ENCODE peak calls at places on chromosomes 1 and 21, in four cellular contexts. One of them, this sample, is unnamed.
A peak's percentile ranks its signal among the peaks of the same experiment; 100 is the strongest.

GRCh38 chr21:38721983-38722382 is 83.7 kb upstream of the ETS2 start:
- DNase-seq in AG10803: peak; percentile 46
- DNase-seq in heart right ventricle: no peak
- DNase-seq in tibial artery: no peak
- DNase-seq in this sample: no peak

GRCh38 chr1:240170245-240170644 is 78.6 kb downstream of the FMN2 start:
- DNase-seq in AG10803: no peak
- DNase-seq in heart right ventricle: no peak
- DNase-seq in tibial artery: no peak
- DNase-seq in this sample: no peak

GRCh38 chr1:63949965-63950364 is 176.1 kb downstream of the ROR1 start:
- DNase-seq in AG10803: peak; percentile 34
- DNase-seq in heart right ventricle: no peak
- DNase-seq in tibial artery: peak; percentile 61
- DNase-seq in this sample: peak; percentile 65

GRCh38 chr1:169260478-169260877 is 107.1 kb downstream of the NME7 start:
- DNase-seq in AG10803: no peak
- DNase-seq in heart right ventricle: no peak
- DNase-seq in tibial artery: no peak
- DNase-seq in this sample: no peak

GRCh38 chr1:109782514-109782913 is 18.8 kb upstream of the EPS8L3 start:
- DNase-seq in AG10803: peak; percentile 91
- DNase-seq in heart right ventricle: peak; percentile 4
- DNase-seq in tibial artery: no peak
- DNase-seq in this sample: no peak

GRCh38 chr1:178552856-178553255 is 39.9 kb downstream of the TEX35 start:
- DNase-seq in AG10803: no peak
- DNase-seq in heart right ventricle: no peak
- DNase-seq in tibial artery: no peak
- DNase-seq in this sample: no peak

GRCh38 chr1:99173900-99174299 is 90.4 kb upstream of the PLPPR4 start:
- DNase-seq in AG10803: no peak
- DNase-seq in heart right ventricle: no peak
- DNase-seq in tibial artery: no peak
- DNase-seq in this sample: no peak

GRCh38 chr1:31102501-31102950 is 37.0 kb upstream of the PUM1 start:
- DNase-seq in AG10803: peak; percentile 65
- DNase-seq in heart right ventricle: no peak
- DNase-seq in tibial artery: peak; percentile 35
- DNase-seq in this sample: no peak

GRCh38 chr1:51044199-51044598 is 57.8 kb upstream of the C1orf185 start:
- DNase-seq in AG10803: peak; percentile 31
- DNase-seq in heart right ventricle: no peak
- DNase-seq in tibial artery: no peak
- DNase-seq in this sample: no peak

GRCh38 chr1:111085666-111086065 is 54.2 kb downstream of the DRAM2 start:
- DNase-seq in AG10803: no peak
- DNase-seq in heart right ventricle: no peak
- DNase-seq in tibial artery: no peak
- DNase-seq in this sample: no peak

GRCh38 chr21:16841917-16842316 is 670.9 kb upstream of the CXADR start:
- DNase-seq in AG10803: no peak
- DNase-seq in heart right ventricle: no peak
- DNase-seq in tibial artery: no peak
- DNase-seq in this sample: no peak

GRCh38 chr1:205521646-205522150 is 17.2 kb downstream of the CDK18 start:
- DNase-seq in AG10803: no peak
- DNase-seq in heart right ventricle: no peak
- DNase-seq in tibial artery: no peak
- DNase-seq in this sample: no peak

GRCh38 chr1:164588388-164589341 is 29.7 kb downstream of the PBX1 start:
- DNase-seq in AG10803: peak; percentile 78
- DNase-seq in heart right ventricle: peak; percentile 79
- DNase-seq in tibial artery: peak; percentile 77
- DNase-seq in this sample: no peak

GRCh38 chr21:43893536-43894205 is 28.6 kb downstream of the AGPAT3 start:
- DNase-seq in AG10803: no peak
- DNase-seq in heart right ventricle: no peak
- DNase-seq in tibial artery: no peak
- DNase-seq in this sample: peak; percentile 51

GRCh38 chr1:37151789-37152188 is 117.5 kb upstream of the GRIK3 start:
- DNase-seq in AG10803: no peak
- DNase-seq in heart right ventricle: no peak
- DNase-seq in tibial artery: no peak
- DNase-seq in this sample: no peak

GRCh38 chr1:212701910-212702309 is 2.3 kb upstream of the BATF3 start:
- DNase-seq in AG10803: no peak
- DNase-seq in heart right ventricle: no peak
- DNase-seq in tibial artery: no peak
- DNase-seq in this sample: no peak

GRCh38 chr1:84020151-84020550 is 21.2 kb upstream of the TTLL7 start:
- DNase-seq in AG10803: no peak
- DNase-seq in heart right ventricle: no peak
- DNase-seq in tibial artery: no peak
- DNase-seq in this sample: no peak

GRCh38 chr1:97603776-97604175 is 317.1 kb downstream of the DPYD start:
- DNase-seq in AG10803: peak; percentile 4
- DNase-seq in heart right ventricle: no peak
- DNase-seq in tibial artery: no peak
- DNase-seq in this sample: no peak

GRCh38 chr21:40351006-40351405 is 483.8 kb downstream of the PCP4 start:
- DNase-seq in AG10803: no peak
- DNase-seq in heart right ventricle: no peak
- DNase-seq in tibial artery: no peak
- DNase-seq in this sample: no peak

GRCh38 chr1:28370220-28371010 is 875 bp downstream of the PHACTR4 start:
- DNase-seq in AG10803: peak; percentile 41
- DNase-seq in heart right ventricle: peak; percentile 12
- DNase-seq in tibial artery: no peak
- DNase-seq in this sample: peak; percentile 29

GRCh38 chr21:15233611-15234010 is 168.8 kb upstream of the NRIP1 start:
- DNase-seq in AG10803: no peak
- DNase-seq in heart right ventricle: no peak
- DNase-seq in tibial artery: no peak
- DNase-seq in this sample: no peak

GRCh38 chr1:25566730-25567341 is 23.4 kb downstream of the LDLRAP1 start:
- DNase-seq in AG10803: peak; percentile 92
- DNase-seq in heart right ventricle: peak; percentile 68
- DNase-seq in tibial artery: peak; percentile 75
- DNase-seq in this sample: no peak
- TF ChIP-seq CTCF in AG10803: peak; percentile 30
- TF ChIP-seq CTCF in heart right ventricle: no peak
- TF ChIP-seq CTCF in tibial artery: no peak
- TF ChIP-seq CTCF in this sample: no peak

GRCh38 chr1:2628933-2629626 is 3.7 kb downstream of the MMEL1 start:
- DNase-seq in AG10803: no peak
- DNase-seq in heart right ventricle: no peak
- DNase-seq in tibial artery: no peak
- DNase-seq in this sample: no peak
- H3K4me3 ChIP-seq in AG10803: no peak overlapping the region
- H3K4me3 ChIP-seq in heart right ventricle: no peak overlapping the region
- H3K4me3 ChIP-seq in tibial artery: no peak overlapping the region
- H3K4me3 ChIP-seq in this sample: no peak overlapping the region

GRCh38 chr1:16230744-16231143 is 6.2 kb downstream of the CPLANE2 start:
- DNase-seq in AG10803: no peak
- DNase-seq in heart right ventricle: no peak
- DNase-seq in tibial artery: no peak
- DNase-seq in this sample: no peak
- TF ChIP-seq CTCF in AG10803: no peak
- TF ChIP-seq CTCF in heart right ventricle: no peak
- TF ChIP-seq CTCF in tibial artery: no peak
- TF ChIP-seq CTCF in this sample: no peak

GRCh38 chr1:47707887-47708535 is 270.2 kb downstream of the FOXD2 start:
- DNase-seq in AG10803: no peak
- DNase-seq in heart right ventricle: no peak
- DNase-seq in tibial artery: no peak
- DNase-seq in this sample: no peak

GRCh38 chr1:47710075-47711071 is 272.5 kb downstream of the FOXD2 start:
- DNase-seq in AG10803: peak; percentile 41
- DNase-seq in heart right ventricle: peak; percentile 83
- DNase-seq in tibial artery: peak; percentile 75
- DNase-seq in this sample: peak; percentile 69

GRCh38 chr1:47708658-47709301 is 270.9 kb downstream of the FOXD2 start:
- DNase-seq in AG10803: peak; percentile 16
- DNase-seq in heart right ventricle: no peak
- DNase-seq in tibial artery: no peak
- DNase-seq in this sample: no peak

GRCh38 chr1:47711211-47711847 is 273.5 kb downstream of the FOXD2 start:
- DNase-seq in AG10803: no peak
- DNase-seq in heart right ventricle: no peak
- DNase-seq in tibial artery: no peak
- DNase-seq in this sample: no peak

GRCh38 chr1:47709302-47710074 is 271.6 kb downstream of the FOXD2 start:
- DNase-seq in AG10803: no peak
- DNase-seq in heart right ventricle: peak; percentile 28
- DNase-seq in tibial artery: no peak
- DNase-seq in this sample: no peak
- H3K4me3 ChIP-seq in AG10803: peak overlapping the region; percentile 20
- H3K4me3 ChIP-seq in heart right ventricle: peak overlapping the region; percentile 49
- H3K4me3 ChIP-seq in tibial artery: peak overlapping the region; percentile 43
- H3K4me3 ChIP-seq in this sample: no peak overlapping the region

GRCh38 chr1:26538480-26539412 is 9.2 kb downstream of the RPS6KA1 start:
- DNase-seq in AG10803: peak; percentile 29
- DNase-seq in heart right ventricle: no peak
- DNase-seq in tibial artery: no peak
- DNase-seq in this sample: peak; percentile 54
- TF ChIP-seq CTCF in AG10803: peak; percentile 47
- TF ChIP-seq CTCF in heart right ventricle: no peak
- TF ChIP-seq CTCF in tibial artery: no peak
- TF ChIP-seq CTCF in this sample: peak; percentile 19

GRCh38 chr1:36151845-36152203 is 2.5 kb upstream of the TRAPPC3 start:
- DNase-seq in AG10803: no peak
- DNase-seq in heart right ventricle: peak; percentile 37
- DNase-seq in tibial artery: peak; percentile 41
- DNase-seq in this sample: no peak

GRCh38 chr1:36151133-36151844 is 2.0 kb upstream of the TRAPPC3 start:
- DNase-seq in AG10803: no peak
- DNase-seq in heart right ventricle: no peak
- DNase-seq in tibial artery: no peak
- DNase-seq in this sample: no peak

GRCh38 chr1:36149237-36149972 is at the start of gene TRAPPC3:
- DNase-seq in AG10803: peak; percentile 100
- DNase-seq in heart right ventricle: peak; percentile 100
- DNase-seq in tibial artery: peak; percentile 100
- DNase-seq in this sample: peak; percentile 100

GRCh38 chr1:36149973-36150295 is 648 bp upstream of the TRAPPC3 start:
- DNase-seq in AG10803: no peak
- DNase-seq in heart right ventricle: no peak
- DNase-seq in tibial artery: no peak
- DNase-seq in this sample: peak; percentile 32

DNA sequence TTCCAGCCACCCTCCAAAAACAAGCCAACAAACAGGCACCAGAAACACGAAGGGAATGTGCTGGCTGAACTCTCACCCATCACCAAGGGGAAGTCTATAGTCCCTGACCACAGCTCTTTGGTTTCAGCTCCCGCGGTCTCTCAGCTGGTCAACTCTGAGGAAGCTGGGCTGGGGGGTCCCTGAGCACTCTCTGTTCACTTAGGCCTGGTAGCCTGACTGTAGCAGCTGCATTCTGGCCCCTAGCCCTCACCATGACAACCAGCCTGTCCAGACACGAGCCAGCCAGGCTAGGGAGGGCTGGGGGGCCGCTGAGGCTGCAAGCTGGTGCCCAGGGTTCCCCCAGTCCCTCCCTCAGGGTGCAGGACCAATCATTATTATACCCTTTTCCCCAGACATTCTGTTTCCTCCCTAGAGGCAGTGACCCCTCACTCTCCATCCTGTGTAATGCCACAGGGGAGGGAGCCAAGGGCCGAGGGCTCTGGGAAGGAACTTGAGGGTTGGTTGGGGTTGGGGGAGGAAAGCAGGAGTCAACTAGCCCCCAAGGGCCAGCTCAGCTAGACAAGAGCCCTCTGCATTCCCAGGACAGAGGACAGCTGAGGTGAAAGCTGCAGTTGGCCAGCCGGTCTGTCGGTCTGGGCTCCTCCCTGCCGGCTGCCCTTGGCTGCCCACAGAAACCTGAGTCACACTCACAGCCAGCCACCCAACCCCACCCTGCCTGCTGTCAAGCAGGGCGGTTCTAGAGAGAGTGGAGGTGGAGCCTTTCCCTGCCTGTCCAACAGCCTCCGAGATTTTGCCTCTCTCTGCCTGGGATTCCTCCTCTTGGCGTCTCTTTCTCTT is 1.2 kb upstream of the TRAPPC3 start:
- DNase-seq in AG10803: peak; percentile 96
- DNase-seq in heart right ventricle: peak; percentile 89
- DNase-seq in tibial artery: peak; percentile 96
- DNase-seq in this sample: peak; percentile 94
- H3K4me3 ChIP-seq in AG10803: peak overlapping the region; percentile 51
- H3K4me3 ChIP-seq in heart right ventricle: peak overlapping the region; percentile 75
- H3K4me3 ChIP-seq in tibial artery: peak overlapping the region; percentile 93
- H3K4me3 ChIP-seq in this sample: no peak overlapping the region

DNA sequence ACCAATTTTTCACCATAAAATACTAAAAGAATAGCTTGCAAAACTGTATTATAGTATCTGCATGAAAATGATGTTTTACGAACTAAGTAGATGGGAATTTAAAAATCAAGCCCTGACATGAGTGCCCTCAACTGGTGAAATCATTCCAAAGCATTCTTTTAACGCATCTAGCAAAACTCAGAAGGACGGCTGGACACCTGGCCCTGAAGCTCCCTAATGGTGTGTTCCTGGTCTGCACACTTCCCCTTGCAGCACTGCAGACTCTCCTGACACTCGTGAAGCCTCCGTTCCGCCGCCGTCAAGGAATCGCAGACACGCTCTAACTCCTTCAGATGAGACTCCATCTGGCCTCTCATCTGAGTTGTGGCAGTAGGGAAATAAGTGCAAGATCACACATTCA is 39.9 kb downstream of the ODF2L start:
- DNase-seq in AG10803: peak; percentile 5
- DNase-seq in heart right ventricle: no peak
- DNase-seq in tibial artery: no peak
- DNase-seq in this sample: no peak
- TF ChIP-seq CTCF in AG10803: peak; percentile 22
- TF ChIP-seq CTCF in heart right ventricle: no peak
- TF ChIP-seq CTCF in tibial artery: no peak
- TF ChIP-seq CTCF in this sample: no peak

This sample was measured in lung.